ENCODE peak calls at places on chromosomes 11 and 22, in six cellular contexts. One of them, this sample, is unnamed.

GRCh38 chr22:46588279-46589140 is 31.7 kb upstream of the GRAMD4 start:
- DNase-seq in HepG2: no peak
- DNase-seq in HCT116: no peak
- DNase-seq in H1: no peak
- DNase-seq in GM12878: no peak
- DNase-seq in K562: no peak
- DNase-seq in this sample: no peak

GRCh38 chr22:45878051-45878764 is 98.8 kb downstream of the WNT7B start:
- DNase-seq in HepG2: no peak
- DNase-seq in HCT116: no peak
- DNase-seq in H1: peak
- DNase-seq in GM12878: no peak
- DNase-seq in K562: no peak
- DNase-seq in this sample: no peak

GRCh38 chr11:119340335-119341221 is at the start of gene C1QTNF5:
- DNase-seq in HepG2: no peak
- DNase-seq in HCT116: no peak
- DNase-seq in H1: peak
- DNase-seq in GM12878: no peak
- DNase-seq in K562: peak
- DNase-seq in this sample: peak

GRCh38 chr11:3052567-3052966 is 4.7 kb downstream of the CARS1 start:
- DNase-seq in HepG2: no peak
- DNase-seq in HCT116: no peak
- DNase-seq in H1: no peak
- DNase-seq in GM12878: no peak
- DNase-seq in K562: no peak
- DNase-seq in this sample: no peak

GRCh38 chr22:27139935-27140493 is 482.6 kb downstream of the MIAT start:
- DNase-seq in HepG2: no peak
- DNase-seq in HCT116: no peak
- DNase-seq in H1: no peak
- DNase-seq in GM12878: no peak
- DNase-seq in K562: no peak
- DNase-seq in this sample: no peak

GRCh38 chr11:68521962-68522626 is 61.5 kb downstream of the PPP6R3 start:
- DNase-seq in HepG2: no peak
- DNase-seq in HCT116: no peak
- DNase-seq in H1: no peak
- DNase-seq in GM12878: no peak
- DNase-seq in K562: no peak
- DNase-seq in this sample: no peak

GRCh38 chr22:17964647-17965046 is 59.7 kb downstream of the MICAL3 start:
- DNase-seq in HepG2: no peak
- DNase-seq in HCT116: no peak
- DNase-seq in H1: no peak
- DNase-seq in GM12878: peak
- DNase-seq in K562: no peak
- DNase-seq in this sample: no peak

GRCh38 chr11:121141051-121141450 is 40.0 kb downstream of the TECTA start:
- DNase-seq in HepG2: no peak
- DNase-seq in HCT116: no peak
- DNase-seq in H1: no peak
- DNase-seq in GM12878: no peak
- DNase-seq in K562: no peak
- DNase-seq in this sample: no peak

GRCh38 chr11:16047073-16047472 is 309.3 kb downstream of the SOX6 start:
- DNase-seq in HepG2: no peak
- DNase-seq in HCT116: no peak
- DNase-seq in H1: no peak
- DNase-seq in GM12878: no peak
- DNase-seq in K562: no peak
- DNase-seq in this sample: peak

GRCh38 chr22:24501366-24502005 is 6.4 kb downstream of the UPB1 start:
- DNase-seq in HepG2: peak
- DNase-seq in HCT116: no peak
- DNase-seq in H1: no peak
- DNase-seq in GM12878: no peak
- DNase-seq in K562: no peak
- DNase-seq in this sample: no peak

GRCh38 chr11:58316142-58316541 is 42.7 kb downstream of the OR5B17 start:
- DNase-seq in HepG2: no peak
- DNase-seq in HCT116: no peak
- DNase-seq in H1: no peak
- DNase-seq in GM12878: no peak
- DNase-seq in K562: no peak
- DNase-seq in this sample: no peak

GRCh38 chr11:130897262-130898182 is 18.8 kb downstream of the SNX19 start:
- DNase-seq in HepG2: no peak
- DNase-seq in HCT116: no peak
- DNase-seq in H1: no peak
- DNase-seq in GM12878: no peak
- DNase-seq in K562: no peak
- DNase-seq in this sample: no peak
- TF ChIP-seq ATF3 in HepG2: no peak
- TF ChIP-seq ATF3 in HCT116: no peak
- TF ChIP-seq ATF3 in H1: no peak
- TF ChIP-seq ATF3 in GM12878: no peak
- TF ChIP-seq ATF3 in K562: no peak
- TF ChIP-seq ATF3 in this sample: no peak

GRCh38 chr22:19213496-19214473 is 35.2 kb upstream of the SLC25A1 start:
- DNase-seq in HepG2: no peak
- DNase-seq in HCT116: no peak
- DNase-seq in H1: no peak
- DNase-seq in GM12878: no peak
- DNase-seq in K562: no peak
- DNase-seq in this sample: no peak
- TF ChIP-seq MAX in HepG2: no peak
- TF ChIP-seq MAX in HCT116: no peak
- TF ChIP-seq MAX in H1: peak
- TF ChIP-seq MAX in GM12878: no peak
- TF ChIP-seq MAX in K562: peak
- TF ChIP-seq MAX in this sample: no peak

GRCh38 chr22:43289551-43289963 is 53.6 kb downstream of the SCUBE1 start:
- DNase-seq in HepG2: no peak
- DNase-seq in HCT116: no peak
- DNase-seq in H1: no peak
- DNase-seq in GM12878: no peak
- DNase-seq in K562: no peak
- DNase-seq in this sample: no peak
- TF ChIP-seq ATF3 in HepG2: no peak
- TF ChIP-seq ATF3 in HCT116: no peak
- TF ChIP-seq ATF3 in H1: no peak
- TF ChIP-seq ATF3 in GM12878: no peak
- TF ChIP-seq ATF3 in K562: no peak
- TF ChIP-seq ATF3 in this sample: no peak

GRCh38 chr11:28835317-28835716 is 727.1 kb downstream of the METTL15 start:
- DNase-seq in HepG2: no peak
- DNase-seq in HCT116: no peak
- DNase-seq in H1: no peak
- DNase-seq in GM12878: no peak
- DNase-seq in K562: no peak
- DNase-seq in this sample: no peak

GRCh38 chr11:28834877-28835276 is 726.7 kb downstream of the METTL15 start:
- DNase-seq in HepG2: no peak
- DNase-seq in HCT116: no peak
- DNase-seq in H1: no peak
- DNase-seq in GM12878: no peak
- DNase-seq in K562: no peak
- DNase-seq in this sample: no peak

GRCh38 chr11:28833169-28833568 is 725.0 kb downstream of the METTL15 start:
- DNase-seq in HepG2: no peak
- DNase-seq in HCT116: no peak
- DNase-seq in H1: no peak
- DNase-seq in GM12878: no peak
- DNase-seq in K562: no peak
- DNase-seq in this sample: no peak

GRCh38 chr11:28835790-28836189 is 727.6 kb downstream of the METTL15 start:
- DNase-seq in HepG2: no peak
- DNase-seq in HCT116: no peak
- DNase-seq in H1: no peak
- DNase-seq in GM12878: no peak
- DNase-seq in K562: no peak
- DNase-seq in this sample: no peak

GRCh38 chr11:28833670-28834069 is 725.5 kb downstream of the METTL15 start:
- DNase-seq in HepG2: no peak
- DNase-seq in HCT116: no peak
- DNase-seq in H1: no peak
- DNase-seq in GM12878: no peak
- DNase-seq in K562: no peak
- DNase-seq in this sample: no peak
- TF ChIP-seq MAX in HepG2: no peak
- TF ChIP-seq MAX in HCT116: no peak
- TF ChIP-seq MAX in H1: no peak
- TF ChIP-seq MAX in GM12878: no peak
- TF ChIP-seq MAX in K562: no peak
- TF ChIP-seq MAX in this sample: no peak

GRCh38 chr11:130609121-130610035 is 160.9 kb downstream of the ADAMTS15 start:
- DNase-seq in HepG2: no peak
- DNase-seq in HCT116: no peak
- DNase-seq in H1: no peak
- DNase-seq in GM12878: no peak
- DNase-seq in K562: peak
- DNase-seq in this sample: peak

GRCh38 chr11:130604606-130605005 is 156.2 kb downstream of the ADAMTS15 start:
- DNase-seq in HepG2: no peak
- DNase-seq in HCT116: no peak
- DNase-seq in H1: no peak
- DNase-seq in GM12878: no peak
- DNase-seq in K562: no peak
- DNase-seq in this sample: no peak

GRCh38 chr11:130606181-130606580 is 157.7 kb downstream of the ADAMTS15 start:
- DNase-seq in HepG2: no peak
- DNase-seq in HCT116: no peak
- DNase-seq in H1: no peak
- DNase-seq in GM12878: no peak
- DNase-seq in K562: no peak
- DNase-seq in this sample: no peak

GRCh38 chr11:130608267-130608666 is 159.8 kb downstream of the ADAMTS15 start:
- DNase-seq in HepG2: no peak
- DNase-seq in HCT116: no peak
- DNase-seq in H1: no peak
- DNase-seq in GM12878: no peak
- DNase-seq in K562: no peak
- DNase-seq in this sample: no peak

GRCh38 chr11:130606781-130607511 is 158.5 kb downstream of the ADAMTS15 start:
- DNase-seq in HepG2: no peak
- DNase-seq in HCT116: no peak
- DNase-seq in H1: no peak
- DNase-seq in GM12878: no peak
- DNase-seq in K562: no peak
- DNase-seq in this sample: no peak
- TF ChIP-seq ATF3 in HepG2: no peak
- TF ChIP-seq ATF3 in HCT116: no peak
- TF ChIP-seq ATF3 in H1: no peak
- TF ChIP-seq ATF3 in GM12878: no peak
- TF ChIP-seq ATF3 in K562: no peak
- TF ChIP-seq ATF3 in this sample: no peak

This sample was measured in WTC11.